ENCODE peak calls at places on chromosomes 6 and 20, in four cellular contexts. J is A549, K is right lobe of liver, X is heart right ventricle. V is an unnamed sample. For H3K4me1, the result is how much of the 10 kb centered on the place peaks cover.

GRCh38 chr6:26455357-26455970 is 2.3 kb upstream of the BTN2A1 start:
- DNase-seq in J (no peak), X (no peak), K (no peak), V (no peak)

GRCh38 chr20:3710027-3710426 is 2.4 kb downstream of the SIGLEC1 start:
- DNase-seq in X (no peak), K (no peak), J (no peak), V (no peak)

GRCh38 chr20:63969851-63970713 is at the start of gene ZNF512B:
- DNase-seq in J (peak), K (peak), X (peak), V (peak)

GRCh38 chr6:43723737-43724295 is 36.2 kb upstream of the MRPS18A start:
- DNase-seq in K (peak), J (peak), X (peak), V (peak)

GRCh38 chr6:121680058-121680457 is 244.6 kb downstream of the GJA1 start:
- DNase-seq in J (no peak), K (no peak), X (no peak), V (no peak)

GRCh38 chr6:47780510-47781356 is 1.1 kb upstream of the OPN5 start:
- DNase-seq in K (no peak), X (peak), J (peak), V (no peak)

GRCh38 chr6:32840604-32841246 is 2.2 kb upstream of the TAP2 start:
- DNase-seq in J (no peak), X (no peak), K (no peak), V (no peak)

GRCh38 chr20:29085625-29086024 is 2171.8 kb upstream of the DEFB115 start:
- DNase-seq in K (no peak), X (no peak), J (no peak), V (no peak)

GRCh38 chr20:3653921-3654320 is 9.3 kb downstream of the GFRA4 start:
- DNase-seq in J (no peak), X (no peak), K (no peak), V (no peak)

GRCh38 chr6:36769676-36770499 is 69.4 kb downstream of the CPNE5 start:
- DNase-seq in X (no peak), J (no peak), K (no peak), V (no peak)

GRCh38 chr6:35911871-35912653 is 8.8 kb downstream of the SRPK1 start:
- DNase-seq in J (no peak), X (no peak), K (no peak), V (no peak)

GRCh38 chr6:124866040-124866439 is 96.2 kb upstream of the RNF217 start:
- DNase-seq in K (no peak), X (no peak), J (no peak), V (no peak)

GRCh38 chr6:143901885-143902708 is 37.8 kb downstream of the ZC2HC1B start:
- DNase-seq in J (no peak), K (no peak), X (peak), V (no peak)

GRCh38 chr20:12605751-12606150 is 403.0 kb upstream of the SPTLC3 start:
- DNase-seq in J (no peak), X (no peak), K (no peak), V (no peak)

GRCh38 chr6:4169028-4169789 is 33.8 kb upstream of the ECI2 start:
- DNase-seq in X (no peak), K (no peak), J (no peak), V (no peak)

GRCh38 chr6:35496036-35496850 is 636 bp downstream of the TEAD3 start:
- DNase-seq in J (no peak), X (peak), K (peak), V (peak)

GRCh38 chr20:44704551-44704971 is 10.6 kb upstream of the CCN5 start:
- DNase-seq in J (no peak), X (no peak), K (no peak), V (no peak)

GRCh38 chr6:14440215-14440890 is 322.8 kb downstream of the CD83 start:
- DNase-seq in K (no peak), J (no peak), X (no peak), V (no peak)

GRCh38 chr6:118787746-118788419 is 106.1 kb upstream of the ASF1A start:
- DNase-seq in X (peak), J (no peak), K (no peak), V (no peak)

GRCh38 chr6:39688494-39688893 is 36.7 kb downstream of the KIF6 start:
- DNase-seq in J (no peak), X (no peak), K (no peak), V (no peak)

GRCh38 chr20:11056414-11056813 is 382.6 kb upstream of the JAG1 start:
- DNase-seq in J (no peak), X (no peak), K (no peak), V (no peak)
- H3K4me1 ChIP-seq in J (under half), X (under half), K (under half), V (under half)

DNA sequence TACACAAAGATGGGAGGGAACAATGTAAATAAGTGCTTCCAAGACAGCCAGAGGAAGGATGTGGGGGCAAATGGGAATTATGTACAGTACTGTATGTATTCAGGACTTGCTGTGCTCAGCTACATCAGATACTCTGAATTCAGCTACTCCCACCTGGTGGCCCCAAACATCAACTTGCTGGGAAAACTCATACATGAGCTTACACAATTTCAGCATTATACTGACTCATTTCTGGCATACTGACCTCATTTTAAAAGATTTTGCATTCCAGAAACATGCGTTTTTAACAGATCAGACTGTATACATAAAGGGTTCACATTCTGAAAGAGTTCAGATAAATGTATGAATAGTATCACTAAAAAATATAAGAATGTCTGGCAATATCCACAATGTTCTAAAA is 59.7 kb downstream of the GPX5 start:
- DNase-seq in X (no peak), J (no peak), K (no peak), V (no peak)
- TF ChIP-seq CTCF in X (no peak), J (no peak), K (no peak), V (no peak)

DNA sequence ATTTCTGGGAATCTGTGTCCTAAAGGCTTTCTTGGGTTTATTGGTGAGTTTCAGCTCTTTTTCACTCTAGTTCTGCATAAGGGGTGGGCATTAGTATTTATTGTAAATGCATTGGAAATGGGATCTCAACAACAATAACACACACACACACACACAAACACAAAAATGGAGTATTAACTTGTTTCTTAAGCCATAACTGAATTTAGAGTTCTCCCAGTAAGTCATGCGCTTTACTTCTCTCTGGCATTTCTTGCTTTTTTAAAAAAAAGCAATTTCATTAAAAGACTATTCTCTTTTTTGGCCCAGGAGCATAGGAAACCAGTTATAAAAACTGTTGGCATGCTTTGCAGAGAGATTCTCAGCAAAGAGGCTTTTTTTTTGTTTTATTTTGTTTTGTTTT is 128.7 kb downstream of the BCAS1 start:
- DNase-seq in X (no peak), J (no peak), K (no peak), V (no peak)
- H3K4me3 ChIP-seq in X (peak), J (no peak), K (no peak), V (no peak)

DNA sequence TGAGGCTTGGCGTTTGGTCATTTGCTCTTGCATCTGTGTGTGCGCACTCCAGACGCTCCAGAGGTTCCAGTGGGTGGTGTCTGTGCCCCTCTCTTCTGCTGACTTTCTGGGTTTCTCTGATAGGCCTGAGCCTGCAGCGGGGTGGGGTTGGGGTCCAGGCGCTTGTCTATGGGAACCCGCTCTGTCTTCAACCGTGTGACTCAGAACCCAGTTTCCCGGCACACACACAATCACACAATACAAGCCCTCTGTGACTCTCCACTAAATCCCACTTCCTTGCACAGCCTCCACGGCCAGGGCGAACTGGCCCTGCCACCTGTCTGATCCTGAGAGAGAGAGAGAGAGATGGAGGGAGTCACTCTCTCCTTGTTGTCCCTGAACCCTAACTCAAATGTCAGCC is 24.6 kb downstream of the RBM38 start:
- DNase-seq in X (no peak), K (no peak), J (no peak), V (no peak)
- H3K4me1 ChIP-seq in X (under half), K (under half), J (under half), V (under half)

GRCh38 chr6:131929227-131929626 is 21.9 kb downstream of the CCN2 start:
- DNase-seq in J (no peak), X (no peak), K (no peak), V (no peak)
- TF ChIP-seq CTCF in J (no peak), X (no peak), K (no peak), V (no peak)

DNA sequence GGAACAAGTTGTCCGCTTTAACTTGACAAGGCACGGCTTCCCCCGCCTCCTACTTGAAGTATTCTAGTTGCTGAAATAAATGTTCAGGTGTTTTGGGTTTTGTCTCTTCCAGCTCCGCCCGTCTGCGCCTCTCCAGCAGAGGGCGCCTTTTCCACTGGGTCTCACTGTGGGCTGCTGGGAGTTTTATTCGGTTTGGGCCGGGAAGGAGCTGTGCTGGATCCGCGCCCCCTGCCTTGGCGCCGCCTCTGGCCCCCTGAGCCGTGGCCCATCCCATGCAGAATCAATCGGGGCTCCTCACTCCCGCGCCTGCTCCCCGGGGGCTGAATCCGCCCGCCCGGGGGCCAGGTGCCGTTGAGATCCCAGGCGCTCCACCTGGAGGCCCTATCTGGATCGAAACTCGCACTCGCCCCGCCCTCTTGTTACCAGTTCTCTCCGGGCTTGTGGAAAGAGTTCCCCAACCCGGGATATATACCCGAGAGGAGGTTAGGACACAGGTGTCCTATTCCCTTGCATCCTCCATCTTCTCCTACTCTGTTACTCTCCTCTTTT is 51.0 kb upstream of the TCF21 start:
- DNase-seq in J (peak), K (peak), X (no peak), V (peak)
- H3K4me3 ChIP-seq in J (peak), K (peak), X (peak), V (no peak)

DNA sequence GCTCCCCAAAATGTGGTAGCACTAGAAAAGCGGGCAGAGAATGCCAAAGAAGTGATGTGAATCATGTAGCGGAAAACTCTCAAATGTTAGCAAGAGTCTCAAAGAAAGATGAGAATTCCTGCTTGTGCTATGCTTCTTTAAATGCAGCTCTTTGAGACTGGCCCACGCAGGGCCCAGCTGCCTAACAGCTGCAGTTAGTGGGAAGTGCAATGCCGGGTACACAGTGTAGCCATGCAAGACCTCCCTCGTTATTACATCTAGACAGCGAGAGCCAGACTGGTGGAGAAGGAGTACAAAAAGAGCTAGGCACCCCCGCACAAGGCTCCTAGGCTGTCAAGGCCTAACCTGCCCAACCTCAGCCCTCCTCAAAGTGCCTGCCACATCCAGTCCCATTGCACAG is 201.7 kb upstream of the PRDM1 start:
- DNase-seq in K (no peak), X (no peak), J (no peak), V (no peak)
- H3K4me1 ChIP-seq in K (under half), X (under half), J (under half), V (under half)